ENCODE peak calls at places on chromosomes 7 and 10, in four cellular contexts. I, V, Q and S are unnamed samples.

GRCh38 chr7:22457471-22457870 is 42.5 kb downstream of the STEAP1B start:
- DNase-seq in I (no peak), V (no peak), Q (no peak), S (no peak)

GRCh38 chr10:78862328-78862640 is 206.5 kb upstream of the ZMIZ1 start:
- DNase-seq in I (no peak), V (no peak), Q (no peak), S (no peak)

GRCh38 chr10:94042001-94042813 is 48.5 kb downstream of the PLCE1 start:
- DNase-seq in I (peak), V (no peak), Q (no peak), S (no peak)

GRCh38 chr7:121138262-121138933 is 149.9 kb downstream of the CPED1 start:
- DNase-seq in I (peak), V (peak), Q (no peak), S (peak)

GRCh38 chr10:32954545-32955298 is 3.3 kb downstream of the ITGB1 start:
- DNase-seq in I (no peak), V (no peak), Q (no peak), S (no peak)

GRCh38 chr7:13979671-13980438 is 9.6 kb downstream of the ETV1 start:
- DNase-seq in I (peak), V (no peak), Q (no peak), S (no peak)

GRCh38 chr7:7799138-7799537 is 80.7 kb upstream of the RPA3 start:
- DNase-seq in I (peak), V (no peak), Q (no peak), S (peak)

GRCh38 chr7:6252310-6252709 is 20.1 kb downstream of the CYTH3 start:
- DNase-seq in I (no peak), V (no peak), Q (no peak), S (no peak)

GRCh38 chr7:145168427-145168826 is 332.6 kb upstream of the TPK1 start:
- DNase-seq in I (no peak), V (no peak), Q (no peak), S (no peak)

GRCh38 chr7:150996289-150997074 is 5.7 kb downstream of the NOS3 start:
- DNase-seq in I (no peak), V (no peak), Q (no peak), S (no peak)

GRCh38 chr10:27328946-27329345 is 88.3 kb upstream of the ACBD5 start:
- DNase-seq in I (no peak), V (no peak), Q (no peak), S (no peak)

GRCh38 chr10:126481181-126481580 is 92.9 kb upstream of the ADAM12 start:
- DNase-seq in I (no peak), V (no peak), Q (no peak), S (no peak)

GRCh38 chr10:102418612-102419560 is at the start of gene PSD:
- DNase-seq in I (no peak), V (no peak), Q (no peak), S (peak)

GRCh38 chr10:113080061-113080460 is 130.0 kb downstream of the TCF7L2 start:
- DNase-seq in I (no peak), V (no peak), Q (no peak), S (no peak)

GRCh38 chr10:71230656-71231025 is 18.3 kb downstream of the UNC5B start:
- DNase-seq in I (no peak), V (no peak), Q (no peak), S (no peak)

GRCh38 chr7:41449694-41450093 is 253.2 kb downstream of the INHBA start:
- DNase-seq in I (no peak), V (no peak), Q (no peak), S (no peak)

GRCh38 chr10:56028299-56029132 is 332.5 kb downstream of the ZWINT start:
- DNase-seq in I (no peak), V (no peak), Q (no peak), S (no peak)

GRCh38 chr10:110534571-110534970 is 32.9 kb upstream of the SMC3 start:
- DNase-seq in I (no peak), V (no peak), Q (no peak), S (no peak)

GRCh38 chr10:93599778-93600177 is 1.3 kb downstream of the RBP4 start:
- DNase-seq in I (no peak), V (no peak), Q (no peak), S (no peak)

GRCh38 chr7:1096156-1097119 is 8.5 kb downstream of the GPER1 start:
- DNase-seq in I (no peak), V (no peak), Q (no peak), S (no peak)

GRCh38 chr10:118754132-118754555 is 626 bp downstream of the CACUL1 start:
- DNase-seq in I (peak), V (peak), Q (peak), S (peak)

GRCh38 chr7:147196476-147196875 is 1079.9 kb downstream of the CNTNAP2 start:
- DNase-seq in I (no peak), V (no peak), Q (no peak), S (no peak)

GRCh38 chr10:22381262-22381661 is 36.0 kb downstream of the SPAG6 start:
- DNase-seq in I (no peak), V (no peak), Q (no peak), S (no peak)

GRCh38 chr7:34034728-34035127 is 129.4 kb downstream of the BMPER start:
- DNase-seq in I (peak), V (no peak), Q (no peak), S (no peak)

GRCh38 chr7:39217752-39218151 is 240.0 kb downstream of the POU6F2 start:
- DNase-seq in I (no peak), V (no peak), Q (no peak), S (peak)

GRCh38 chr10:34664706-34665105 is 150.4 kb downstream of the PARD3 start:
- DNase-seq in I (peak), V (no peak), Q (no peak), S (no peak)